ENCODE peak calls at places on chromosome 16, in four cellular contexts. V is neural progenitor cell, K is left ventricle myocardium inferior, G is cardiac fibroblast. B is an unnamed sample.

GRCh38 chr16:23823475-23824407 is 12.0 kb upstream of the PRKCB start:
- DNase-seq in V (peak; percentile 9), K (no peak), G (no peak), B (no peak)

GRCh38 chr16:30533748-30534367 is 800 bp downstream of the ZNF747 start:
- DNase-seq in V (peak; percentile 17), K (no peak), G (no peak), B (no peak)

GRCh38 chr16:1403036-1403435 is 11.5 kb downstream of the UNKL start:
- DNase-seq in V (no peak), K (no peak), G (no peak), B (no peak)

GRCh38 chr16:2250652-2251280 is 621 bp downstream of the ECI1 start:
- DNase-seq in V (no peak), K (no peak), G (peak; percentile 20), B (peak; percentile 24)

GRCh38 chr16:31508706-31509523 is 724 bp upstream of the RUSF1 start:
- DNase-seq in V (no peak), K (no peak), G (peak; percentile 64), B (no peak)

GRCh38 chr16:81469710-81470481 is 25.3 kb downstream of the CMIP start:
- DNase-seq in V (no peak), K (peak; percentile 39), G (no peak), B (peak; percentile 44)

GRCh38 chr16:78317871-78318270 is 218.4 kb downstream of the WWOX start:
- DNase-seq in V (no peak), K (no peak), G (no peak), B (peak; percentile 18)

GRCh38 chr16:88385112-88385594 is 2.4 kb downstream of the ZNF469 start:
- DNase-seq in V (no peak), K (no peak), G (no peak), B (no peak)

GRCh38 chr16:27722892-27723450 is 173.0 kb downstream of the KATNIP start:
- DNase-seq in V (no peak), K (no peak), G (no peak), B (no peak)

GRCh38 chr16:88533381-88533831 is 36.8 kb upstream of the ZC3H18 start:
- DNase-seq in V (no peak), K (no peak), G (peak; percentile 30), B (peak; percentile 41)

GRCh38 chr16:86868746-86869145 is 290.4 kb downstream of the FOXL1 start:
- DNase-seq in V (no peak), K (no peak), G (no peak), B (no peak)

GRCh38 chr16:67006930-67007658 is 18.7 kb downstream of the CES4A start:
- DNase-seq in V (no peak), K (no peak), G (no peak), B (no peak)

GRCh38 chr16:3577302-3577752 is at the start of gene NLRC3:
- DNase-seq in V (no peak), K (no peak), G (no peak), B (no peak)

GRCh38 chr16:4601317-4602186 is 13.1 kb downstream of the UBALD1 start:
- DNase-seq in V (no peak), K (no peak), G (peak; percentile 25), B (no peak)

GRCh38 chr16:19166500-19166899 is 1.5 kb upstream of the SYT17 start:
- DNase-seq in V (no peak), K (no peak), G (no peak), B (no peak)

GRCh38 chr16:27370318-27370717 is 31.7 kb upstream of the IL21R start:
- DNase-seq in V (no peak), K (no peak), G (no peak), B (no peak)

GRCh38 chr16:51445250-51445649 is 294.2 kb upstream of the SALL1 start:
- DNase-seq in V (no peak), K (no peak), G (no peak), B (no peak)
- H3K4me3 ChIP-seq in V (no peak overlapping the region), K (no peak overlapping the region), G (no peak overlapping the region), B (no peak overlapping the region)

GRCh38 chr16:12213180-12213579 is 236.6 kb downstream of the SNX29 start:
- DNase-seq in V (no peak), K (no peak), G (no peak), B (no peak)

GRCh38 chr16:12214509-12214908 is 238.0 kb downstream of the SNX29 start:
- DNase-seq in V (peak; percentile 51), K (no peak), G (no peak), B (peak; percentile 26)

GRCh38 chr16:12211870-12212690 is 235.5 kb downstream of the SNX29 start:
- DNase-seq in V (no peak), K (no peak), G (no peak), B (no peak)

GRCh38 chr16:12217341-12217740 is 240.8 kb downstream of the SNX29 start:
- DNase-seq in V (no peak), K (no peak), G (no peak), B (no peak)

GRCh38 chr16:12215302-12216105 is 239.0 kb downstream of the SNX29 start:
- DNase-seq in V (peak; percentile 71), K (no peak), G (no peak), B (no peak)
- TF ChIP-seq CTCF in V (peak; percentile 75), K (peak; percentile 42), G (peak; percentile 19), B (peak; percentile 39)

GRCh38 chr16:85463228-85463611 is 149.9 kb upstream of the GSE1 start:
- DNase-seq in V (no peak), K (no peak), G (no peak), B (no peak)
- H3K4me3 ChIP-seq in V (peak overlapping the region; percentile 42), K (peak overlapping the region; percentile 59), G (no peak overlapping the region), B (no peak overlapping the region)

GRCh38 chr16:75095637-75096036 is 20.9 kb downstream of the LDHD start:
- DNase-seq in V (no peak), K (no peak), G (no peak), B (no peak)

GRCh38 chr16:75096730-75097129 is 19.9 kb downstream of the LDHD start:
- DNase-seq in V (peak; percentile 47), K (no peak), G (no peak), B (peak; percentile 48)

GRCh38 chr16:75093598-75094540 is 22.7 kb downstream of the LDHD start:
- DNase-seq in V (no peak), K (no peak), G (no peak), B (no peak)

GRCh38 chr16:75097191-75097761 is 19.3 kb downstream of the LDHD start:
- DNase-seq in V (no peak), K (no peak), G (no peak), B (no peak)

DNA sequence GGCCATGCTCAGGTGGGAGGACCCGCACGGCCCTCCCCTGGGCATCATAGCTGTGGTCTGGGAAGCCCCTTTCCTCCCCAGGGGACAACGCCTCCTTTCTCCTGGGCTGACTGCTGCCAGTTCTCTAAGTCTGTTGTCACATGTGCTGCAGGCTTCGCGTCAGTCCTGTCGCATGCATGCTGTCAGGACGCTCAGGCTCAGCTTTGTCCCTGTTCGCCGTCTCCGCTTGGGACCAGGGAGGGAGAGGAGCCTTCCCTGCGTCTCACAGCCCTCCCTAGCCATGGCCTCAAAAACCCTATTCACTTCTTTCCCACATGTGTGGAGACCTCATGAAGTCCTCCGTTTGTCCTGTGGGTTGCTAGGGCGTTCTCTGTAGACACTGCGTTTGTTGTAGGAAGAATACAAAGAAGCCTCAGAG is 21.4 kb downstream of the LDHD start:
- DNase-seq in V (no peak), K (no peak), G (no peak), B (no peak)
- TF ChIP-seq CTCF in V (no peak), K (no peak), G (no peak), B (no peak)

B was measured in astrocyte of the spinal cord.